ENCODE peak calls at places on chromosomes 12 and 14, in six cellular contexts. E is gastrocnemius medialis; L is naive thymus-derived CD4-positive, alpha-beta T cell; Q is HL-60; C is CD4-positive, alpha-beta memory T cell; U is A673. S is an unnamed sample.
A peak's percentile ranks its signal among the peaks of the same experiment; 100 is the strongest.

GRCh38 chr14:61644834-61645233 is 50.5 kb upstream of the HIF1A start:
- DNase-seq in C (no peak), E (no peak), L (no peak), Q (no peak), U (no peak), S (no peak)

GRCh38 chr12:93100610-93101009 is 171.5 kb upstream of the EEA1 start:
- DNase-seq in L (no peak), U (peak; percentile 60), Q (no peak), C (no peak), E (no peak), S (no peak)

GRCh38 chr14:46036099-46036498 is 615.5 kb downstream of the RPL10L start:
- DNase-seq in U (no peak), C (no peak), L (no peak), Q (no peak), E (no peak), S (no peak)

GRCh38 chr14:53151867-53152626 is 1.1 kb downstream of the DDHD1 start:
- DNase-seq in Q (peak; percentile 49), U (peak; percentile 63), C (peak; percentile 72), L (peak; percentile 67), E (peak; percentile 19), S (peak; percentile 73)

GRCh38 chr14:38357557-38357956 is 101.7 kb upstream of the CLEC14A start:
- DNase-seq in E (no peak), L (no peak), C (no peak), U (peak; percentile 80), Q (no peak), S (no peak)

GRCh38 chr14:63302135-63302534 is 16.6 kb downstream of the GPHB5 start:
- DNase-seq in L (no peak), Q (no peak), U (no peak), E (no peak), C (no peak), S (no peak)

GRCh38 chr14:52961060-52961639 is 10.3 kb upstream of the FERMT2 start:
- DNase-seq in E (peak; percentile 49), L (peak; percentile 51), U (peak; percentile 79), Q (peak; percentile 36), C (peak; percentile 62), S (peak; percentile 49)

GRCh38 chr12:89971880-89972279 is 263.2 kb upstream of the ATP2B1 start:
- DNase-seq in L (no peak), C (no peak), Q (no peak), E (no peak), U (peak; percentile 48), S (peak; percentile 28)

GRCh38 chr12:31890295-31891285 is 68.6 kb upstream of the RESF1 start:
- DNase-seq in U (no peak), E (no peak), Q (no peak), L (peak; percentile 76), C (peak; percentile 67), S (no peak)

GRCh38 chr12:116127858-116128257 is 149.6 kb downstream of the MED13L start:
- DNase-seq in U (no peak), Q (no peak), L (no peak), C (no peak), E (no peak), S (no peak)

GRCh38 chr12:108459106-108459505 is 56.0 kb upstream of the FICD start:
- DNase-seq in L (no peak), C (no peak), E (no peak), Q (no peak), U (no peak), S (no peak)

DNA sequence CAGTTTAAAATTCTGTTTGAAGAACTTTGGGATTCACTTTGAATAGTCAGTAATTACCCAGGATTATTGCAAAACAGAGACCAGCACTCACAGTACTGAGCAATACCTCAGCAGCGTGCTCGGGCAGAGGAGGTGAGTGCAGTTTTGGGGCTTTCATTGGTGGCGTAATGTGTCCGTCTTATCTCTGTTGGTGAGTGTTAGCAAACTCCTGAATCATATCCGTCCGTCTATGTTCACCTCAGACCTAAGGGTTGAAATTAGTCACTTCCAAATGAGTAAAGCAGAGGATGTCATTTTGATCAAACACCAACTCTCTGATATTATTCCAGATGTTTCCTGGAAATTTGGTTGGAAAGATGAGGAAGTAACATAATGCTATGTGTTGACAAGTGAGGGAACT is 82.8 kb downstream of the BORCS5 start:
- DNase-seq in E (no peak), Q (peak; percentile 89), L (no peak), C (peak; percentile 46), U (no peak), S (peak; percentile 28)
- H3K27ac ChIP-seq in E (no peak overlapping the region), Q (peak overlapping the region; percentile 54), L (no peak overlapping the region), C (peak overlapping the region; percentile 65), U (no peak overlapping the region), S (no peak overlapping the region)

GRCh38 chr14:29236848-29237247 is 470.3 kb downstream of the FOXG1 start:
- DNase-seq in E (no peak), Q (no peak), C (no peak), U (peak; percentile 50), L (no peak), S (no peak)
- H3K4me3 ChIP-seq in E (no peak overlapping the region), Q (no peak overlapping the region), C (no peak overlapping the region), U (no peak overlapping the region), L (no peak overlapping the region), S (no peak overlapping the region)

GRCh38 chr12:21775130-21775920 is 819 bp upstream of the KCNJ8 start:
- DNase-seq in C (no peak), E (no peak), U (no peak), Q (no peak), L (no peak), S (no peak)

GRCh38 chr12:21773799-21774198 is 707 bp downstream of the KCNJ8 start:
- DNase-seq in Q (no peak), U (no peak), L (no peak), E (no peak), C (no peak), S (no peak)

GRCh38 chr12:21771311-21771710 is 3.2 kb downstream of the KCNJ8 start:
- DNase-seq in U (no peak), Q (no peak), E (no peak), L (no peak), C (no peak), S (no peak)

GRCh38 chr12:21774358-21775129 is at the start of gene KCNJ8:
- DNase-seq in E (peak; percentile 43), L (no peak), U (peak; percentile 26), C (no peak), Q (no peak), S (peak; percentile 77)

GRCh38 chr12:21773263-21773741 is 1.2 kb downstream of the KCNJ8 start:
- DNase-seq in U (peak; percentile 16), C (no peak), L (no peak), Q (no peak), E (peak; percentile 26), S (peak; percentile 57)
- H3K27ac ChIP-seq in U (no peak overlapping the region), C (no peak overlapping the region), L (no peak overlapping the region), Q (no peak overlapping the region), E (peak overlapping the region; percentile 73), S (peak overlapping the region; percentile 89)

DNA sequence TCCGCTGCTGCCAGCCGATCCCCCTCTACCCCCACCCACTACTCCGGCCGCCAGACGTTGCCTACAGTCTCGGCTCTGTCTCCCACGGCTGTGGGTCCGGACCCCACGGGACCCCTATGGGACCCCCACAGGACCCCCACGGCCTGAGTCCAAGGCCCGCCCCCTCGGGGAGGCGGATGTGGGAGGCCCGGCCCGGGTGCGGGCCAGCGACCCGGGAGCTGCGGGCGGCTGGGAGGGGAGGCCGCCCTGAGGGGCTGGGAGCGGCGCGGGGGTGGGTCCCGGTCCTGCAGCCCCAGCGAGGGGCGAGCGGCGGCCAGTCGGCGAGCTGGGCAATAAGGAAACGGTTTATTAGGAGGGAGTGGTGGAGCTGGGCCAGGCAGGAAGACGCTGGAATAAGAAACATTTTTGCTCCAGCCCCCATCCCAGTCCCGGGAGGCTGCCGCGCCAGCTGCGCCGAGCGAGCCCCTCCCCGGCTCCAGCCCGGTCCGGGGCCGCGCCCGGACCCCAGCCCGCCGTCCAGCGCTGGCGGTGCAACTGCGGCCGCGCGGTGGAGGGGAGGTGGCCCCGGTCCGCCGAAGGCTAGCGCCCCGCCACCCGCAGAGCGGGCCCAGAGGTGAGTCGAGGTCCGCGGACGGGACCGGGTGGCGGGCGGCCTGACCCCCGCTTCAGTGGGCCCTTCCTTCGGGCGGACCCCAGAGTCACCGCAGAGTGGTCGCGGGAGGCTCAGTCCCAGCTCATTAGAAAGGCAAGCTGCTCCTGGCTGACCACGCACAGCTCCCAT is at the start of gene ACVRL1:
- DNase-seq in Q (no peak), U (no peak), E (no peak), L (no peak), C (no peak), S (peak; percentile 64)
- H3K4me3 ChIP-seq in Q (no peak within 1 kb of the TSS), U (peak within 1 kb of the TSS; percentile 38), E (peak within 1 kb of the TSS; percentile 67), L (no peak within 1 kb of the TSS), C (no peak within 1 kb of the TSS), S (peak within 1 kb of the TSS; percentile 47)

GRCh38 chr12:7905071-7905470 is 30.9 kb downstream of the SLC2A3 start:
- DNase-seq in Q (no peak), L (no peak), U (peak; percentile 83), E (no peak), C (no peak), S (no peak)
- H3K27ac ChIP-seq in Q (no peak overlapping the region), L (no peak overlapping the region), U (peak overlapping the region; percentile 81), E (no peak overlapping the region), C (no peak overlapping the region), S (no peak overlapping the region)

DNA sequence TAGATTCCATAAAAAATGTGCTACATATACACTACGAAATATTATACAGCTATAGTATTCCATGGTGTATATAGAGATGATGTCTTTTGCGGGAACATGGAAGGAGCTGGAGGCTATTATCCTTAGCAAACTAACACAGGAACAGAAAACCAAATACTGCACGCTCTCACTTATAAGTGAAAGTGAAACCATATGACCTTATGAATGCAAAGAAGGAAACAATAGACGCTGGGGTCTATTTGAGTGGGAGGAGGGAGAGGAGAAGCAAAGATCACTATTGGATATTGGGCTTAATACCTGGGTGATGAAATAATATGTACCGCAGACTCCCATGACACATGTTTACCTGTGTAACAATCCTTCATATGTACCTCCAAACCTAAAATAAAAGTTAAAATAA is 142.7 kb downstream of the LRFN5 start:
- DNase-seq in U (peak; percentile 49), L (peak; percentile 34), E (no peak), Q (no peak), C (peak; percentile 40), S (no peak)
- H3K4me3 ChIP-seq in U (peak overlapping the region; percentile 7), L (peak overlapping the region; percentile 34), E (peak overlapping the region; percentile 38), Q (no peak overlapping the region), C (peak overlapping the region; percentile 33), S (peak overlapping the region; percentile 28)

GRCh38 chr12:14259481-14260010 is 105.9 kb upstream of the ATF7IP start:
- DNase-seq in U (no peak), L (no peak), E (no peak), Q (no peak), C (no peak), S (no peak)
- H3K27ac ChIP-seq in U (peak overlapping the region; percentile 96), L (peak overlapping the region; percentile 11), E (peak overlapping the region; percentile 87), Q (peak overlapping the region; percentile 72), C (no peak overlapping the region), S (peak overlapping the region; percentile 84)

GRCh38 chr12:121524196-121524930 is 56.5 kb downstream of the KDM2B start:
- DNase-seq in L (no peak), C (no peak), Q (peak; percentile 41), U (no peak), E (no peak), S (no peak)
- H3K4me3 ChIP-seq in L (no peak overlapping the region), C (no peak overlapping the region), Q (no peak overlapping the region), U (no peak overlapping the region), E (no peak overlapping the region), S (no peak overlapping the region)

GRCh38 chr12:55472297-55472696 is 2.4 kb upstream of the OR6C70 start:
- DNase-seq in Q (no peak), C (no peak), U (no peak), E (no peak), L (no peak), S (no peak)
- H3K27ac ChIP-seq in Q (no peak overlapping the region), C (no peak overlapping the region), U (no peak overlapping the region), E (no peak overlapping the region), L (no peak overlapping the region), S (no peak overlapping the region)